ENCODE peak calls at places on chromosomes 2 and 18, in eight cellular contexts. One of them, this sample, is unnamed.

GRCh38 chr2:238518127-238518827 is 91.5 kb downstream of the ASB1 start:
- DNase-seq in transverse colon: no peak
- DNase-seq in C1 segment of cervical spinal cord: no peak
- DNase-seq in Calu3: no peak
- DNase-seq in A549: no peak
- DNase-seq in sciatic nerve: no peak
- DNase-seq in HEK293T: no peak
- DNase-seq in activated CD8-positive, alpha-beta T cell treated with anti-CD3 and anti-CD28 coated beads, Interleukin-2, amount 10 ng/mL, durations not matched to agents 7 days and 5 days: no peak
- DNase-seq in this sample: no peak

GRCh38 chr2:19574788-19575260 is 216.4 kb upstream of the OSR1 start:
- DNase-seq in transverse colon: peak
- DNase-seq in C1 segment of cervical spinal cord: no peak
- DNase-seq in Calu3: no peak
- DNase-seq in A549: no peak
- DNase-seq in sciatic nerve: peak
- DNase-seq in HEK293T: no peak
- DNase-seq in activated CD8-positive, alpha-beta T cell treated with anti-CD3 and anti-CD28 coated beads, Interleukin-2, amount 10 ng/mL, durations not matched to agents 7 days and 5 days: no peak
- DNase-seq in this sample: no peak

GRCh38 chr2:25844089-25844488 is 34.2 kb downstream of the ASXL2 start:
- DNase-seq in transverse colon: no peak
- DNase-seq in C1 segment of cervical spinal cord: no peak
- DNase-seq in Calu3: no peak
- DNase-seq in A549: no peak
- DNase-seq in sciatic nerve: no peak
- DNase-seq in HEK293T: no peak
- DNase-seq in activated CD8-positive, alpha-beta T cell treated with anti-CD3 and anti-CD28 coated beads, Interleukin-2, amount 10 ng/mL, durations not matched to agents 7 days and 5 days: no peak
- DNase-seq in this sample: no peak

GRCh38 chr2:100242891-100243670 is 79.2 kb downstream of the LONRF2 start:
- DNase-seq in transverse colon: peak
- DNase-seq in C1 segment of cervical spinal cord: peak
- DNase-seq in Calu3: peak
- DNase-seq in A549: peak
- DNase-seq in sciatic nerve: peak
- DNase-seq in HEK293T: peak
- DNase-seq in activated CD8-positive, alpha-beta T cell treated with anti-CD3 and anti-CD28 coated beads, Interleukin-2, amount 10 ng/mL, durations not matched to agents 7 days and 5 days: peak
- DNase-seq in this sample: peak

GRCh38 chr18:69947361-69948106 is at the start of gene CD226:
- DNase-seq in transverse colon: peak
- DNase-seq in C1 segment of cervical spinal cord: no peak
- DNase-seq in Calu3: no peak
- DNase-seq in A549: no peak
- DNase-seq in sciatic nerve: no peak
- DNase-seq in HEK293T: no peak
- DNase-seq in activated CD8-positive, alpha-beta T cell treated with anti-CD3 and anti-CD28 coated beads, Interleukin-2, amount 10 ng/mL, durations not matched to agents 7 days and 5 days: peak
- DNase-seq in this sample: no peak

GRCh38 chr2:40844353-40845277 is 392.7 kb upstream of the SLC8A1 start:
- DNase-seq in transverse colon: no peak
- DNase-seq in C1 segment of cervical spinal cord: no peak
- DNase-seq in Calu3: no peak
- DNase-seq in A549: no peak
- DNase-seq in sciatic nerve: no peak
- DNase-seq in HEK293T: peak
- DNase-seq in activated CD8-positive, alpha-beta T cell treated with anti-CD3 and anti-CD28 coated beads, Interleukin-2, amount 10 ng/mL, durations not matched to agents 7 days and 5 days: no peak
- DNase-seq in this sample: no peak

GRCh38 chr2:22795467-22795866 is 589.5 kb upstream of the KLHL29 start:
- DNase-seq in transverse colon: no peak
- DNase-seq in C1 segment of cervical spinal cord: no peak
- DNase-seq in Calu3: no peak
- DNase-seq in A549: no peak
- DNase-seq in sciatic nerve: no peak
- DNase-seq in HEK293T: no peak
- DNase-seq in activated CD8-positive, alpha-beta T cell treated with anti-CD3 and anti-CD28 coated beads, Interleukin-2, amount 10 ng/mL, durations not matched to agents 7 days and 5 days: no peak
- DNase-seq in this sample: no peak

GRCh38 chr18:67496469-67496868 is 20.1 kb downstream of the DSEL start:
- DNase-seq in transverse colon: no peak
- DNase-seq in C1 segment of cervical spinal cord: no peak
- DNase-seq in Calu3: no peak
- DNase-seq in A549: no peak
- DNase-seq in sciatic nerve: no peak
- DNase-seq in HEK293T: no peak
- DNase-seq in activated CD8-positive, alpha-beta T cell treated with anti-CD3 and anti-CD28 coated beads, Interleukin-2, amount 10 ng/mL, durations not matched to agents 7 days and 5 days: no peak
- DNase-seq in this sample: no peak

GRCh38 chr2:219448099-219448775 is 13.6 kb downstream of the SPEG start:
- DNase-seq in transverse colon: no peak
- DNase-seq in C1 segment of cervical spinal cord: no peak
- DNase-seq in Calu3: no peak
- DNase-seq in A549: no peak
- DNase-seq in sciatic nerve: no peak
- DNase-seq in HEK293T: no peak
- DNase-seq in activated CD8-positive, alpha-beta T cell treated with anti-CD3 and anti-CD28 coated beads, Interleukin-2, amount 10 ng/mL, durations not matched to agents 7 days and 5 days: no peak
- DNase-seq in this sample: no peak

GRCh38 chr2:88250402-88250801 is 80.3 kb downstream of the THNSL2 start:
- DNase-seq in transverse colon: no peak
- DNase-seq in C1 segment of cervical spinal cord: no peak
- DNase-seq in Calu3: no peak
- DNase-seq in A549: no peak
- DNase-seq in sciatic nerve: no peak
- DNase-seq in HEK293T: no peak
- DNase-seq in activated CD8-positive, alpha-beta T cell treated with anti-CD3 and anti-CD28 coated beads, Interleukin-2, amount 10 ng/mL, durations not matched to agents 7 days and 5 days: no peak
- DNase-seq in this sample: no peak

GRCh38 chr2:49248506-49248905 is 94.2 kb upstream of the FSHR start:
- DNase-seq in transverse colon: no peak
- DNase-seq in C1 segment of cervical spinal cord: no peak
- DNase-seq in Calu3: no peak
- DNase-seq in A549: no peak
- DNase-seq in sciatic nerve: no peak
- DNase-seq in HEK293T: no peak
- DNase-seq in activated CD8-positive, alpha-beta T cell treated with anti-CD3 and anti-CD28 coated beads, Interleukin-2, amount 10 ng/mL, durations not matched to agents 7 days and 5 days: no peak
- DNase-seq in this sample: no peak

GRCh38 chr18:71107220-71107619 is 818.4 kb downstream of the SOCS6 start:
- DNase-seq in transverse colon: no peak
- DNase-seq in C1 segment of cervical spinal cord: no peak
- DNase-seq in Calu3: no peak
- DNase-seq in A549: no peak
- DNase-seq in sciatic nerve: no peak
- DNase-seq in HEK293T: no peak
- DNase-seq in activated CD8-positive, alpha-beta T cell treated with anti-CD3 and anti-CD28 coated beads, Interleukin-2, amount 10 ng/mL, durations not matched to agents 7 days and 5 days: no peak
- DNase-seq in this sample: no peak

GRCh38 chr18:74546751-74547530 is 12.6 kb downstream of the CNDP1 start:
- DNase-seq in transverse colon: no peak
- DNase-seq in C1 segment of cervical spinal cord: no peak
- DNase-seq in Calu3: peak
- DNase-seq in A549: no peak
- DNase-seq in sciatic nerve: no peak
- DNase-seq in HEK293T: no peak
- DNase-seq in activated CD8-positive, alpha-beta T cell treated with anti-CD3 and anti-CD28 coated beads, Interleukin-2, amount 10 ng/mL, durations not matched to agents 7 days and 5 days: no peak
- DNase-seq in this sample: no peak

GRCh38 chr2:211248841-211249240 is 692.4 kb downstream of the CPS1 start:
- DNase-seq in transverse colon: no peak
- DNase-seq in C1 segment of cervical spinal cord: no peak
- DNase-seq in Calu3: peak
- DNase-seq in A549: no peak
- DNase-seq in sciatic nerve: no peak
- DNase-seq in HEK293T: no peak
- DNase-seq in activated CD8-positive, alpha-beta T cell treated with anti-CD3 and anti-CD28 coated beads, Interleukin-2, amount 10 ng/mL, durations not matched to agents 7 days and 5 days: no peak
- DNase-seq in this sample: no peak

GRCh38 chr18:46250084-46250811 is 146.1 kb downstream of the HAUS1 start:
- DNase-seq in transverse colon: peak
- DNase-seq in C1 segment of cervical spinal cord: no peak
- DNase-seq in Calu3: peak
- DNase-seq in A549: no peak
- DNase-seq in sciatic nerve: no peak
- DNase-seq in HEK293T: no peak
- DNase-seq in activated CD8-positive, alpha-beta T cell treated with anti-CD3 and anti-CD28 coated beads, Interleukin-2, amount 10 ng/mL, durations not matched to agents 7 days and 5 days: peak
- DNase-seq in this sample: no peak

GRCh38 chr2:38690499-38691420 is 24.8 kb downstream of the GALM start:
- DNase-seq in transverse colon: peak
- DNase-seq in C1 segment of cervical spinal cord: no peak
- DNase-seq in Calu3: peak
- DNase-seq in A549: peak
- DNase-seq in sciatic nerve: no peak
- DNase-seq in HEK293T: no peak
- DNase-seq in activated CD8-positive, alpha-beta T cell treated with anti-CD3 and anti-CD28 coated beads, Interleukin-2, amount 10 ng/mL, durations not matched to agents 7 days and 5 days: no peak
- DNase-seq in this sample: no peak

GRCh38 chr2:38343212-38343611 is 33.9 kb downstream of the ATL2 start:
- DNase-seq in transverse colon: no peak
- DNase-seq in C1 segment of cervical spinal cord: no peak
- DNase-seq in Calu3: no peak
- DNase-seq in A549: no peak
- DNase-seq in sciatic nerve: no peak
- DNase-seq in HEK293T: no peak
- DNase-seq in activated CD8-positive, alpha-beta T cell treated with anti-CD3 and anti-CD28 coated beads, Interleukin-2, amount 10 ng/mL, durations not matched to agents 7 days and 5 days: no peak
- DNase-seq in this sample: no peak

GRCh38 chr2:193240752-193241151 is 1046.0 kb upstream of the TMEFF2 start:
- DNase-seq in transverse colon: no peak
- DNase-seq in C1 segment of cervical spinal cord: no peak
- DNase-seq in Calu3: no peak
- DNase-seq in A549: no peak
- DNase-seq in sciatic nerve: no peak
- DNase-seq in HEK293T: peak
- DNase-seq in activated CD8-positive, alpha-beta T cell treated with anti-CD3 and anti-CD28 coated beads, Interleukin-2, amount 10 ng/mL, durations not matched to agents 7 days and 5 days: no peak
- DNase-seq in this sample: no peak

GRCh38 chr2:62042944-62043343 is 137.5 kb downstream of the COMMD1 start:
- DNase-seq in transverse colon: no peak
- DNase-seq in C1 segment of cervical spinal cord: no peak
- DNase-seq in Calu3: no peak
- DNase-seq in A549: no peak
- DNase-seq in sciatic nerve: no peak
- DNase-seq in HEK293T: no peak
- DNase-seq in activated CD8-positive, alpha-beta T cell treated with anti-CD3 and anti-CD28 coated beads, Interleukin-2, amount 10 ng/mL, durations not matched to agents 7 days and 5 days: no peak
- DNase-seq in this sample: no peak

GRCh38 chr2:30862054-30862651 is 54.9 kb upstream of the CAPN13 start:
- DNase-seq in transverse colon: peak
- DNase-seq in C1 segment of cervical spinal cord: no peak
- DNase-seq in Calu3: peak
- DNase-seq in A549: peak
- DNase-seq in sciatic nerve: peak
- DNase-seq in HEK293T: peak
- DNase-seq in activated CD8-positive, alpha-beta T cell treated with anti-CD3 and anti-CD28 coated beads, Interleukin-2, amount 10 ng/mL, durations not matched to agents 7 days and 5 days: peak
- DNase-seq in this sample: peak

GRCh38 chr18:34789768-34790344 is 79.8 kb downstream of the DTNA start:
- DNase-seq in transverse colon: no peak
- DNase-seq in C1 segment of cervical spinal cord: no peak
- DNase-seq in Calu3: no peak
- DNase-seq in A549: no peak
- DNase-seq in sciatic nerve: no peak
- DNase-seq in HEK293T: no peak
- DNase-seq in activated CD8-positive, alpha-beta T cell treated with anti-CD3 and anti-CD28 coated beads, Interleukin-2, amount 10 ng/mL, durations not matched to agents 7 days and 5 days: no peak
- DNase-seq in this sample: no peak

GRCh38 chr2:31347788-31348187 is 66.8 kb downstream of the XDH start:
- DNase-seq in transverse colon: no peak
- DNase-seq in C1 segment of cervical spinal cord: no peak
- DNase-seq in Calu3: no peak
- DNase-seq in A549: no peak
- DNase-seq in sciatic nerve: no peak
- DNase-seq in HEK293T: no peak
- DNase-seq in activated CD8-positive, alpha-beta T cell treated with anti-CD3 and anti-CD28 coated beads, Interleukin-2, amount 10 ng/mL, durations not matched to agents 7 days and 5 days: no peak
- DNase-seq in this sample: no peak

GRCh38 chr2:190627881-190628412 is 20.9 kb upstream of the NAB1 start:
- DNase-seq in transverse colon: peak
- DNase-seq in C1 segment of cervical spinal cord: peak
- DNase-seq in Calu3: no peak
- DNase-seq in A549: no peak
- DNase-seq in sciatic nerve: no peak
- DNase-seq in HEK293T: no peak
- DNase-seq in activated CD8-positive, alpha-beta T cell treated with anti-CD3 and anti-CD28 coated beads, Interleukin-2, amount 10 ng/mL, durations not matched to agents 7 days and 5 days: peak
- DNase-seq in this sample: peak

GRCh38 chr18:79522451-79523220 is 126.9 kb downstream of the NFATC1 start:
- DNase-seq in transverse colon: peak
- DNase-seq in C1 segment of cervical spinal cord: no peak
- DNase-seq in Calu3: no peak
- DNase-seq in A549: no peak
- DNase-seq in sciatic nerve: peak
- DNase-seq in HEK293T: no peak
- DNase-seq in activated CD8-positive, alpha-beta T cell treated with anti-CD3 and anti-CD28 coated beads, Interleukin-2, amount 10 ng/mL, durations not matched to agents 7 days and 5 days: peak
- DNase-seq in this sample: no peak

GRCh38 chr2:199818001-199818400 is 33.0 kb downstream of the FTCDNL1 start:
- DNase-seq in transverse colon: no peak
- DNase-seq in C1 segment of cervical spinal cord: no peak
- DNase-seq in Calu3: no peak
- DNase-seq in A549: no peak
- DNase-seq in sciatic nerve: no peak
- DNase-seq in HEK293T: no peak
- DNase-seq in activated CD8-positive, alpha-beta T cell treated with anti-CD3 and anti-CD28 coated beads, Interleukin-2, amount 10 ng/mL, durations not matched to agents 7 days and 5 days: no peak
- DNase-seq in this sample: no peak

GRCh38 chr18:26978812-26979341 is 113.4 kb upstream of the AQP4 start:
- DNase-seq in transverse colon: no peak
- DNase-seq in C1 segment of cervical spinal cord: no peak
- DNase-seq in Calu3: no peak
- DNase-seq in A549: no peak
- DNase-seq in sciatic nerve: no peak
- DNase-seq in HEK293T: no peak
- DNase-seq in activated CD8-positive, alpha-beta T cell treated with anti-CD3 and anti-CD28 coated beads, Interleukin-2, amount 10 ng/mL, durations not matched to agents 7 days and 5 days: no peak
- DNase-seq in this sample: no peak

GRCh38 chr2:237128026-237128703 is 42.5 kb downstream of the COPS8 start:
- DNase-seq in transverse colon: peak
- DNase-seq in C1 segment of cervical spinal cord: peak
- DNase-seq in Calu3: peak
- DNase-seq in A549: peak
- DNase-seq in sciatic nerve: peak
- DNase-seq in HEK293T: peak
- DNase-seq in activated CD8-positive, alpha-beta T cell treated with anti-CD3 and anti-CD28 coated beads, Interleukin-2, amount 10 ng/mL, durations not matched to agents 7 days and 5 days: peak
- DNase-seq in this sample: peak

This sample was measured in posterior cingulate gyrus.